ENCODE peak calls at places on chromosome 15, in seven cellular contexts. F, W, R, S, I, U and O are unnamed samples. For H3K9me3 and H3K4me1, the result is how much of the 10 kb centered on the place peaks cover.

GRCh38 chr15:58552505-58553364 is 120.9 kb downstream of the LIPC start:
- DNase-seq in R (no peak), F (no peak), S (peak), I (no peak), W (peak), U (no peak), O (no peak)

GRCh38 chr15:77546050-77546501 is 86.6 kb downstream of the LINGO1 start:
- DNase-seq in F (no peak), I (no peak), W (peak), R (no peak), S (peak), U (no peak), O (no peak)

GRCh38 chr15:74159773-74160172 is 13.7 kb upstream of the ISLR start:
- DNase-seq in I (no peak), S (no peak), U (no peak), R (no peak), W (no peak), F (no peak), O (no peak)

GRCh38 chr15:90620379-90621134 is 90.8 kb downstream of the CRTC3 start:
- DNase-seq in U (no peak), W (peak), F (peak), S (no peak), I (no peak), R (no peak), O (peak)

GRCh38 chr15:49134683-49135341 is 20.6 kb downstream of the COPS2 start:
- DNase-seq in U (no peak), I (no peak), W (no peak), R (no peak), S (peak), F (no peak), O (no peak)

GRCh38 chr15:68578960-68579935 is at the start of gene CORO2B:
- DNase-seq in I (no peak), R (no peak), F (no peak), S (peak), U (peak), W (no peak), O (no peak)

GRCh38 chr15:68352401-68353062 is 75.0 kb downstream of the FEM1B start:
- DNase-seq in U (peak), S (peak), R (peak), W (peak), I (no peak), F (no peak), O (no peak)

GRCh38 chr15:39504812-39505211 is 76.1 kb upstream of the THBS1 start:
- DNase-seq in W (no peak), U (no peak), S (peak), R (no peak), F (no peak), I (no peak), O (no peak)

GRCh38 chr15:40793216-40793989 is 13.5 kb upstream of the ZFYVE19 start:
- DNase-seq in I (no peak), U (no peak), F (no peak), W (peak), S (peak), R (no peak), O (no peak)

GRCh38 chr15:87916208-87916607 is 340.3 kb downstream of the NTRK3 start:
- DNase-seq in F (no peak), R (no peak), I (no peak), U (no peak), S (peak), W (no peak), O (no peak)

GRCh38 chr15:78772738-78773137 is 38.5 kb downstream of the ADAMTS7 start:
- DNase-seq in S (no peak), R (no peak), W (no peak), U (no peak), F (no peak), I (no peak), O (no peak)

GRCh38 chr15:95277266-95277665 is 1045.9 kb downstream of the MCTP2 start:
- DNase-seq in F (no peak), I (no peak), W (no peak), R (no peak), S (peak), U (no peak), O (no peak)

GRCh38 chr15:48393650-48394049 is 62.4 kb downstream of the DUT start:
- DNase-seq in F (peak), I (no peak), S (peak), U (no peak), R (no peak), W (no peak), O (no peak)

GRCh38 chr15:41620536-41621199 is 39.5 kb upstream of the MGA start:
- DNase-seq in F (no peak), S (no peak), I (no peak), W (no peak), R (no peak), U (no peak), O (peak)

GRCh38 chr15:58980351-58980939 is 7.0 kb upstream of the RNF111 start:
- DNase-seq in R (no peak), I (no peak), W (no peak), U (no peak), S (peak), F (no peak), O (peak)

GRCh38 chr15:74208901-74209559 is 6.4 kb upstream of the STRA6 start:
- DNase-seq in R (no peak), U (no peak), F (no peak), S (peak), I (no peak), W (no peak), O (no peak)

GRCh38 chr15:79329186-79329611 is 18.3 kb downstream of the TMED3 start:
- DNase-seq in W (no peak), R (no peak), F (no peak), I (no peak), U (no peak), S (peak), O (no peak)

GRCh38 chr15:96330450-96331140 is at the start of gene NR2F2:
- DNase-seq in I (peak), F (peak), S (peak), R (no peak), U (peak), W (peak), O (no peak)

GRCh38 chr15:31267161-31268107 is 59.2 kb upstream of the KLF13 start:
- DNase-seq in R (no peak), I (no peak), S (no peak), F (no peak), W (peak), U (no peak), O (no peak)

GRCh38 chr15:90765489-90765888 is 48.3 kb downstream of the BLM start:
- DNase-seq in F (no peak), W (no peak), S (peak), I (no peak), U (no peak), R (no peak), O (no peak)

GRCh38 chr15:33551860-33552259 is 241.1 kb downstream of the RYR3 start:
- DNase-seq in R (no peak), U (no peak), I (no peak), S (no peak), F (no peak), W (no peak), O (no peak)

GRCh38 chr15:77840962-77841361 is 208.2 kb upstream of the LINGO1 start:
- DNase-seq in I (no peak), R (no peak), U (no peak), F (peak), W (no peak), S (peak), O (no peak)

GRCh38 chr15:43270676-43271306 is 4.1 kb upstream of the TGM5 start:
- DNase-seq in R (peak), I (no peak), F (no peak), S (no peak), W (peak), U (no peak), O (no peak)

GRCh38 chr15:85404156-85404921 is 23.9 kb downstream of the AKAP13 start:
- DNase-seq in I (no peak), S (no peak), F (no peak), W (no peak), R (no peak), U (no peak), O (no peak)

GRCh38 chr15:47616876-47617275 is 100.4 kb upstream of the SEMA6D start:
- DNase-seq in I (no peak), W (no peak), F (no peak), S (no peak), R (no peak), U (no peak), O (no peak)

GRCh38 chr15:75840659-75841058 is 2.6 kb upstream of the UBE2Q2 start:
- DNase-seq in S (peak), W (peak), F (no peak), R (no peak), I (no peak), U (peak), O (no peak)

GRCh38 chr15:43977072-43977884 is 150.5 kb downstream of the WDR76 start:
- DNase-seq in S (peak), I (no peak), R (no peak), W (no peak), U (no peak), F (no peak), O (no peak)

GRCh38 chr15:86650084-86650483 is 570.4 kb downstream of the AGBL1 start:
- DNase-seq in I (no peak), W (no peak), F (no peak), R (no peak), U (no peak), S (peak), O (no peak)

GRCh38 chr15:25175033-25175788 is 220.4 kb downstream of the SNRPN start:
- DNase-seq in I (no peak), U (peak), S (no peak), F (peak), W (no peak), R (no peak), O (no peak)
- H3K9me3 ChIP-seq in I (under half), U (under half), S (under half), F (half or more), W (under half), R (under half), O (half or more)

DNA sequence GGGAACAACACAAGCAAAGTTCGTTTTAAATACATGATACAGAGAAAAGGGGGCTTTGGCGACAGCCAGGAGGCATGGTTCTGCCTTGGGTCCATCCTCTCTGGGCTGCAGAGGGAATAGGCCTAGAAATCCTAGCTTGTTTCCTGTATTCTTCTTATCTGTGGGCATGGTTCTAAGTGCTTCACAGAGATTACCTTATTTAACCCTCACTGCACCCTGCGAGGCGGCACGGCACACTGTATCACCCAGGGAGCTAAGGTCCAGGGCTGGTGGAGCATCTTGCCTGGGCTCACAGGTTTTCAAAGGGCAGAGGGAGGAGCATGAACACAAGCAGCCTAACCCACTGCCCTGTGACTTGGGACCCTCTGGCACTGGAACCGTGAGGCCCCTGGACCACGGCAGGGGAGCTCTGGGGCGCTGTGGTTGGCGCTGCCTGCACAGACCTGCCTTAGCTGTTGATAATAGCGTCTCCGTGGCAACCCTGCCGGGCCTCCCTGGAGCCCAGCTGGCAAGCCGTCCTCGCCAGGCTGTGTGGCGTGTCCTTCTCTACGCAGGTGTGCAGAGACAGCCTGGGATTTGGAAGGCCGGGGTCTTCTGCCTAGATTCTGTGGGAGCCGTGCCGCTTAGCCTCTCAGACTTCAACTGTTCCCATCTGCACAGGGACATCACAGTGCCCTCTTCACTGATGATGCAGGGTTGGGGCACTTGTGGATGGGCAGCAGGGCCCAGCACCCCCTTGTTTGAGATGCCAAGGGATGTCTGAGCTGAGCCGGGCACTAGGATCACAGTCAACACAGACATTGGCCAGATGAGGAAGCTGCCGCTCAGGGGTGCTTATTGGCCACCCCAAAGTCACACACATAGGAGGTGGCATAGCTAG is 154.6 kb upstream of the TLE3 start:
- DNase-seq in W (no peak), F (no peak), S (no peak), I (no peak), U (peak), R (no peak), O (no peak)
- H3K4me1 ChIP-seq in W (under half), F (under half), S (under half), I (under half), U (under half), R (under half), O (under half)

DNA sequence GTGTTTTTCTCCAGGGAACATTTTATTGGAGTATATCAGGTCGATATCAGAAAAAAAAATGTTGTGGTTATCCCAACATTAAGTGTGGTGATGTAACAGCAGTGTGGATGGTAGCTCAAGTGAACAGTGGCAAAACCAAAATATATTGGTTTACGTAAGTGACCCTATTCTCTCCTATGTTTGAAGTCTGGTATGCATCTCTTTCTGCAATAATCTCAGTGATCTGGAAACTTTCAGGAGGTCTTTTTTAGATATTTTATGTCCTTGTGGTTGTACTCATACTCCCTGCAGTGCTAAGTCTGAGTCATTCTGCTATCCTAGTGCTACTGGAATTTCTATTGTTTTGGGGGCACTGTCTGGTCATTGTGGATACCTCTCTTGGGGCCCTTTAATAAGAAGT is 137.9 kb downstream of the SNRPN start:
- DNase-seq in W (no peak), S (peak), I (no peak), U (no peak), R (no peak), F (no peak), O (no peak)
- H3K9me3 ChIP-seq in W (under half), S (under half), I (under half), U (under half), R (under half), F (half or more), O (under half)

GRCh38 chr15:100940785-100941379 is 21.7 kb downstream of the LRRK1 start:
- DNase-seq in W (no peak), U (no peak), F (peak), I (no peak), S (no peak), R (no peak), O (no peak)

GRCh38 chr15:100934735-100935134 is 15.6 kb downstream of the LRRK1 start:
- DNase-seq in R (no peak), W (no peak), F (no peak), I (no peak), S (no peak), U (no peak), O (no peak)

GRCh38 chr15:100939786-100940185 is 20.6 kb downstream of the LRRK1 start:
- DNase-seq in S (no peak), U (no peak), F (no peak), R (no peak), I (no peak), W (no peak), O (no peak)

GRCh38 chr15:100934166-100934565 is 15.0 kb downstream of the LRRK1 start:
- DNase-seq in R (no peak), I (no peak), F (no peak), U (no peak), W (no peak), S (no peak), O (no peak)

DNA sequence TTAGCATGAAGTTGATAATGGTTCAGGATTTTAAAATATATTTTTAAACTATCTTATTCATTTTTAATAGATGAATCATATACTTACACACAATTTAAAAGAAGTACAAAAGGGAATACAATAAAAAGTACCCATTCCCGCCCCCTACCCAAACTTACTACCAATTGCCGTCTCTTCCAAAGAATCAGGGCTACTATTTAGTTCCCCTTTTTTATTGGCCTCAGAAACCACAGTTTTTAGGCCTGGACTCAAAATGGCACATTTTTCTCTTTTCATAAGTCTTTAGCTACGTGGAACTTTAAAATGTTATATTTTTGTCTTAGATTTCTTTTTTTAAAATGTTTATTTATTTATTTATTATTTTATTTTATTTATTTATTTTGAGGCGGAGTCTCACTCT is 18.0 kb downstream of the LRRK1 start:
- DNase-seq in U (no peak), F (no peak), W (no peak), R (no peak), I (no peak), S (no peak), O (no peak)
- H3K4me1 ChIP-seq in U (under half), F (under half), W (under half), R (under half), I (under half), S (under half), O (under half)

GRCh38 chr15:69658401-69658945 is 205.9 kb downstream of the RPLP1 start:
- DNase-seq in S (no peak), W (peak), F (no peak), R (peak), I (no peak), U (no peak), O (no peak)
- H3K9me3 ChIP-seq in S (under half), W (under half), F (under half), R (under half), I (under half), U (under half), O (under half)

GRCh38 chr15:57196865-57197264 is 179.4 kb upstream of the CGNL1 start:
- DNase-seq in F (no peak), I (no peak), R (no peak), W (no peak), U (no peak), S (no peak), O (no peak)
- H3K4me1 ChIP-seq in F (under half), I (under half), R (under half), W (under half), U (under half), S (under half), O (under half)